ENCODE peak calls at places on chromosome 4, in ten cellular contexts. One of them, this sample, is unnamed.

GRCh38 chr4:57865264-57865663 is 755.1 kb upstream of the IGFBP7 start:
- DNase-seq in SJSA1: no peak
- DNase-seq in hepatocyte: no peak
- DNase-seq in adipocyte: no peak
- DNase-seq in OCI-LY7: no peak
- DNase-seq in tibial artery: no peak
- DNase-seq in effector memory CD4-positive, alpha-beta T cell: no peak
- DNase-seq in mammary epithelial cell: no peak
- DNase-seq in suprapubic skin: no peak
- DNase-seq in CD4-positive, alpha-beta memory T cell: no peak
- DNase-seq in this sample: no peak

GRCh38 chr4:98510757-98511517 is 147.5 kb downstream of the TSPAN5 start:
- DNase-seq in SJSA1: peak; percentile 55
- DNase-seq in hepatocyte: no peak
- DNase-seq in adipocyte: peak; percentile 92
- DNase-seq in OCI-LY7: no peak
- DNase-seq in tibial artery: no peak
- DNase-seq in effector memory CD4-positive, alpha-beta T cell: no peak
- DNase-seq in mammary epithelial cell: peak; percentile 34
- DNase-seq in suprapubic skin: no peak
- DNase-seq in CD4-positive, alpha-beta memory T cell: no peak
- DNase-seq in this sample: no peak

GRCh38 chr4:10084651-10085320 is 31.8 kb downstream of the WDR1 start:
- DNase-seq in SJSA1: no peak
- DNase-seq in hepatocyte: no peak
- DNase-seq in adipocyte: no peak
- DNase-seq in OCI-LY7: no peak
- DNase-seq in tibial artery: peak; percentile 61
- DNase-seq in effector memory CD4-positive, alpha-beta T cell: no peak
- DNase-seq in mammary epithelial cell: no peak
- DNase-seq in suprapubic skin: no peak
- DNase-seq in CD4-positive, alpha-beta memory T cell: no peak
- DNase-seq in this sample: no peak

GRCh38 chr4:57102050-57102564 is 8.1 kb downstream of the IGFBP7 start:
- DNase-seq in SJSA1: peak; percentile 93
- DNase-seq in hepatocyte: no peak
- DNase-seq in adipocyte: peak; percentile 89
- DNase-seq in OCI-LY7: no peak
- DNase-seq in tibial artery: peak; percentile 84
- DNase-seq in effector memory CD4-positive, alpha-beta T cell: no peak
- DNase-seq in mammary epithelial cell: peak; percentile 31
- DNase-seq in suprapubic skin: no peak
- DNase-seq in CD4-positive, alpha-beta memory T cell: no peak
- DNase-seq in this sample: no peak

GRCh38 chr4:22187203-22187835 is 238.7 kb upstream of the KCNIP4 start:
- DNase-seq in SJSA1: no peak
- DNase-seq in hepatocyte: no peak
- DNase-seq in adipocyte: no peak
- DNase-seq in OCI-LY7: no peak
- DNase-seq in tibial artery: no peak
- DNase-seq in effector memory CD4-positive, alpha-beta T cell: no peak
- DNase-seq in mammary epithelial cell: peak; percentile 71
- DNase-seq in suprapubic skin: no peak
- DNase-seq in CD4-positive, alpha-beta memory T cell: no peak
- DNase-seq in this sample: no peak

GRCh38 chr4:10106421-10107039 is 10.1 kb downstream of the WDR1 start:
- DNase-seq in SJSA1: peak; percentile 73
- DNase-seq in hepatocyte: peak; percentile 81
- DNase-seq in adipocyte: peak; percentile 96
- DNase-seq in OCI-LY7: no peak
- DNase-seq in tibial artery: peak; percentile 93
- DNase-seq in effector memory CD4-positive, alpha-beta T cell: peak; percentile 68
- DNase-seq in mammary epithelial cell: peak; percentile 98
- DNase-seq in suprapubic skin: peak; percentile 88
- DNase-seq in CD4-positive, alpha-beta memory T cell: no peak
- DNase-seq in this sample: no peak

GRCh38 chr4:24768604-24769003 is 26.8 kb upstream of the SOD3 start:
- DNase-seq in SJSA1: no peak
- DNase-seq in hepatocyte: no peak
- DNase-seq in adipocyte: no peak
- DNase-seq in OCI-LY7: peak; percentile 2
- DNase-seq in tibial artery: no peak
- DNase-seq in effector memory CD4-positive, alpha-beta T cell: no peak
- DNase-seq in mammary epithelial cell: no peak
- DNase-seq in suprapubic skin: no peak
- DNase-seq in CD4-positive, alpha-beta memory T cell: no peak
- DNase-seq in this sample: no peak

GRCh38 chr4:152044341-152044740 is 283.5 kb upstream of the GATB start:
- DNase-seq in SJSA1: no peak
- DNase-seq in hepatocyte: peak; percentile 20
- DNase-seq in adipocyte: no peak
- DNase-seq in OCI-LY7: no peak
- DNase-seq in tibial artery: no peak
- DNase-seq in effector memory CD4-positive, alpha-beta T cell: no peak
- DNase-seq in mammary epithelial cell: no peak
- DNase-seq in suprapubic skin: no peak
- DNase-seq in CD4-positive, alpha-beta memory T cell: no peak
- DNase-seq in this sample: no peak

GRCh38 chr4:93722446-93722845 is 106.1 kb upstream of the ATOH1 start:
- DNase-seq in SJSA1: no peak
- DNase-seq in hepatocyte: no peak
- DNase-seq in adipocyte: no peak
- DNase-seq in OCI-LY7: no peak
- DNase-seq in tibial artery: no peak
- DNase-seq in effector memory CD4-positive, alpha-beta T cell: no peak
- DNase-seq in mammary epithelial cell: no peak
- DNase-seq in suprapubic skin: no peak
- DNase-seq in CD4-positive, alpha-beta memory T cell: no peak
- DNase-seq in this sample: no peak

GRCh38 chr4:188110036-188110435 is 633 bp upstream of the TRIML2 start:
- DNase-seq in SJSA1: no peak
- DNase-seq in hepatocyte: no peak
- DNase-seq in adipocyte: no peak
- DNase-seq in OCI-LY7: no peak
- DNase-seq in tibial artery: no peak
- DNase-seq in effector memory CD4-positive, alpha-beta T cell: no peak
- DNase-seq in mammary epithelial cell: peak; percentile 59
- DNase-seq in suprapubic skin: no peak
- DNase-seq in CD4-positive, alpha-beta memory T cell: no peak
- DNase-seq in this sample: no peak

GRCh38 chr4:119525005-119525749 is 103.4 kb downstream of the PDE5A start:
- DNase-seq in SJSA1: peak; percentile 77
- DNase-seq in hepatocyte: no peak
- DNase-seq in adipocyte: peak; percentile 75
- DNase-seq in OCI-LY7: no peak
- DNase-seq in tibial artery: no peak
- DNase-seq in effector memory CD4-positive, alpha-beta T cell: no peak
- DNase-seq in mammary epithelial cell: peak; percentile 53
- DNase-seq in suprapubic skin: no peak
- DNase-seq in CD4-positive, alpha-beta memory T cell: no peak
- DNase-seq in this sample: no peak

GRCh38 chr4:146338512-146338911 is 124.2 kb downstream of the REELD1 start:
- DNase-seq in SJSA1: peak; percentile 31
- DNase-seq in hepatocyte: no peak
- DNase-seq in adipocyte: no peak
- DNase-seq in OCI-LY7: no peak
- DNase-seq in tibial artery: no peak
- DNase-seq in effector memory CD4-positive, alpha-beta T cell: no peak
- DNase-seq in mammary epithelial cell: no peak
- DNase-seq in suprapubic skin: no peak
- DNase-seq in CD4-positive, alpha-beta memory T cell: no peak
- DNase-seq in this sample: no peak

GRCh38 chr4:96599752-96600151 is 759.9 kb downstream of the PDHA2 start:
- DNase-seq in SJSA1: no peak
- DNase-seq in hepatocyte: no peak
- DNase-seq in adipocyte: no peak
- DNase-seq in OCI-LY7: no peak
- DNase-seq in tibial artery: no peak
- DNase-seq in effector memory CD4-positive, alpha-beta T cell: no peak
- DNase-seq in mammary epithelial cell: no peak
- DNase-seq in suprapubic skin: no peak
- DNase-seq in CD4-positive, alpha-beta memory T cell: no peak
- DNase-seq in this sample: no peak

GRCh38 chr4:17013382-17014006 is 115.0 kb upstream of the LDB2 start:
- DNase-seq in SJSA1: peak; percentile 31
- DNase-seq in hepatocyte: no peak
- DNase-seq in adipocyte: peak; percentile 42
- DNase-seq in OCI-LY7: no peak
- DNase-seq in tibial artery: no peak
- DNase-seq in effector memory CD4-positive, alpha-beta T cell: no peak
- DNase-seq in mammary epithelial cell: no peak
- DNase-seq in suprapubic skin: no peak
- DNase-seq in CD4-positive, alpha-beta memory T cell: no peak
- DNase-seq in this sample: no peak

GRCh38 chr4:168585168-168586091 is 88.6 kb downstream of the PALLD start:
- DNase-seq in SJSA1: peak; percentile 85
- DNase-seq in hepatocyte: peak; percentile 88
- DNase-seq in adipocyte: peak; percentile 93
- DNase-seq in OCI-LY7: peak; percentile 4
- DNase-seq in tibial artery: peak; percentile 89
- DNase-seq in effector memory CD4-positive, alpha-beta T cell: no peak
- DNase-seq in mammary epithelial cell: peak; percentile 83
- DNase-seq in suprapubic skin: peak; percentile 90
- DNase-seq in CD4-positive, alpha-beta memory T cell: no peak
- DNase-seq in this sample: peak; percentile 59

GRCh38 chr4:139907001-139907809 is 241.6 kb downstream of the MGST2 start:
- DNase-seq in SJSA1: no peak
- DNase-seq in hepatocyte: no peak
- DNase-seq in adipocyte: no peak
- DNase-seq in OCI-LY7: no peak
- DNase-seq in tibial artery: no peak
- DNase-seq in effector memory CD4-positive, alpha-beta T cell: no peak
- DNase-seq in mammary epithelial cell: no peak
- DNase-seq in suprapubic skin: no peak
- DNase-seq in CD4-positive, alpha-beta memory T cell: no peak
- DNase-seq in this sample: no peak

GRCh38 chr4:184374006-184374405 is 100.3 kb downstream of the IRF2 start:
- DNase-seq in SJSA1: no peak
- DNase-seq in hepatocyte: no peak
- DNase-seq in adipocyte: no peak
- DNase-seq in OCI-LY7: no peak
- DNase-seq in tibial artery: no peak
- DNase-seq in effector memory CD4-positive, alpha-beta T cell: no peak
- DNase-seq in mammary epithelial cell: no peak
- DNase-seq in suprapubic skin: no peak
- DNase-seq in CD4-positive, alpha-beta memory T cell: no peak
- DNase-seq in this sample: no peak

GRCh38 chr4:4349902-4350301 is 37.0 kb upstream of the NSG1 start:
- DNase-seq in SJSA1: no peak
- DNase-seq in hepatocyte: no peak
- DNase-seq in adipocyte: no peak
- DNase-seq in OCI-LY7: no peak
- DNase-seq in tibial artery: no peak
- DNase-seq in effector memory CD4-positive, alpha-beta T cell: no peak
- DNase-seq in mammary epithelial cell: no peak
- DNase-seq in suprapubic skin: no peak
- DNase-seq in CD4-positive, alpha-beta memory T cell: no peak
- DNase-seq in this sample: no peak
- H3K9me3 ChIP-seq in SJSA1: no peaks in the 10 kb centered on the region
- H3K9me3 ChIP-seq in hepatocyte: no peaks in the 10 kb centered on the region
- H3K9me3 ChIP-seq in adipocyte: peaks cover 8% of the 10 kb centered on the region
- H3K9me3 ChIP-seq in OCI-LY7: peaks cover 28% of the 10 kb centered on the region
- H3K9me3 ChIP-seq in tibial artery: no peaks in the 10 kb centered on the region
- H3K9me3 ChIP-seq in effector memory CD4-positive, alpha-beta T cell: no peaks in the 10 kb centered on the region
- H3K9me3 ChIP-seq in mammary epithelial cell: no peaks in the 10 kb centered on the region
- H3K9me3 ChIP-seq in suprapubic skin: no peaks in the 10 kb centered on the region
- H3K9me3 ChIP-seq in CD4-positive, alpha-beta memory T cell: no peaks in the 10 kb centered on the region
- H3K9me3 ChIP-seq in this sample: no peaks in the 10 kb centered on the region

GRCh38 chr4:122249357-122249756 is 97.2 kb downstream of the BLTP1 start:
- DNase-seq in SJSA1: no peak
- DNase-seq in hepatocyte: no peak
- DNase-seq in adipocyte: no peak
- DNase-seq in OCI-LY7: no peak
- DNase-seq in tibial artery: no peak
- DNase-seq in effector memory CD4-positive, alpha-beta T cell: no peak
- DNase-seq in mammary epithelial cell: no peak
- DNase-seq in suprapubic skin: no peak
- DNase-seq in CD4-positive, alpha-beta memory T cell: no peak
- DNase-seq in this sample: no peak

GRCh38 chr4:122243785-122244184 is 91.7 kb downstream of the BLTP1 start:
- DNase-seq in SJSA1: no peak
- DNase-seq in hepatocyte: no peak
- DNase-seq in adipocyte: no peak
- DNase-seq in OCI-LY7: no peak
- DNase-seq in tibial artery: no peak
- DNase-seq in effector memory CD4-positive, alpha-beta T cell: no peak
- DNase-seq in mammary epithelial cell: no peak
- DNase-seq in suprapubic skin: no peak
- DNase-seq in CD4-positive, alpha-beta memory T cell: no peak
- DNase-seq in this sample: no peak

GRCh38 chr4:122246551-122246950 is 94.4 kb downstream of the BLTP1 start:
- DNase-seq in SJSA1: no peak
- DNase-seq in hepatocyte: no peak
- DNase-seq in adipocyte: no peak
- DNase-seq in OCI-LY7: no peak
- DNase-seq in tibial artery: no peak
- DNase-seq in effector memory CD4-positive, alpha-beta T cell: no peak
- DNase-seq in mammary epithelial cell: no peak
- DNase-seq in suprapubic skin: no peak
- DNase-seq in CD4-positive, alpha-beta memory T cell: no peak
- DNase-seq in this sample: no peak
- H3K36me3 ChIP-seq in SJSA1: peaks cover 21% of the 10 kb centered on the region
- H3K36me3 ChIP-seq in hepatocyte: no peaks in the 10 kb centered on the region
- H3K36me3 ChIP-seq in adipocyte: peaks cover 60% of the 10 kb centered on the region
- H3K36me3 ChIP-seq in OCI-LY7: peaks cover 34% of the 10 kb centered on the region
- H3K36me3 ChIP-seq in tibial artery: peaks cover 74% of the 10 kb centered on the region
- H3K36me3 ChIP-seq in effector memory CD4-positive, alpha-beta T cell: peaks cover 45% of the 10 kb centered on the region
- H3K36me3 ChIP-seq in mammary epithelial cell: peaks cover 22% of the 10 kb centered on the region
- H3K36me3 ChIP-seq in suprapubic skin: peaks cover 60% of the 10 kb centered on the region
- H3K36me3 ChIP-seq in CD4-positive, alpha-beta memory T cell: peaks cover 23% of the 10 kb centered on the region
- H3K36me3 ChIP-seq in this sample: peaks cover 11% of the 10 kb centered on the region

DNA sequence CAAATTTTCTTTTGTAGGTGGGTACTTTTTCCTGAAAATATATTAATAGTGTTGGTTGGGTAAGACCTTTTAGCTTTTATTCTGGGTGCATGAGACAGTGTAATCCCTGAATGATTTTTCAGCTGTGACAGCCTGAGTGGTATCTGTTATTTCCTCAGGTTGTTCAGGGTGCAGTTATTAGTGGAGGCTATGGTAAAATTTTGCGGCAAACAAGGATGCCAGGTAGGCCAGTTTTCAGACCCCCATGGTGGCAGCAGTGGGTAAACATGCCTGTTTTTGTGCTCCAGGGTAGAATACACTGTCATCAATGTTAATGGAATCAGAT is 47.9 kb upstream of the GRID2 start:
- DNase-seq in SJSA1: no peak
- DNase-seq in hepatocyte: no peak
- DNase-seq in adipocyte: no peak
- DNase-seq in OCI-LY7: no peak
- DNase-seq in tibial artery: no peak
- DNase-seq in effector memory CD4-positive, alpha-beta T cell: no peak
- DNase-seq in mammary epithelial cell: no peak
- DNase-seq in suprapubic skin: no peak
- DNase-seq in CD4-positive, alpha-beta memory T cell: no peak
- DNase-seq in this sample: no peak
- H3K9me3 ChIP-seq in SJSA1: no peaks in the 10 kb centered on the region
- H3K9me3 ChIP-seq in hepatocyte: no peaks in the 10 kb centered on the region
- H3K9me3 ChIP-seq in adipocyte: peaks cover 4% of the 10 kb centered on the region
- H3K9me3 ChIP-seq in OCI-LY7: no peaks in the 10 kb centered on the region
- H3K9me3 ChIP-seq in tibial artery: no peaks in the 10 kb centered on the region
- H3K9me3 ChIP-seq in effector memory CD4-positive, alpha-beta T cell: no peaks in the 10 kb centered on the region
- H3K9me3 ChIP-seq in mammary epithelial cell: peaks cover 2% of the 10 kb centered on the region
- H3K9me3 ChIP-seq in suprapubic skin: peaks cover 6% of the 10 kb centered on the region
- H3K9me3 ChIP-seq in CD4-positive, alpha-beta memory T cell: no peaks in the 10 kb centered on the region
- H3K9me3 ChIP-seq in this sample: no peaks in the 10 kb centered on the region

GRCh38 chr4:6716018-6716911 is at the start of gene BLOC1S4:
- DNase-seq in SJSA1: peak; percentile 81
- DNase-seq in hepatocyte: peak; percentile 95
- DNase-seq in adipocyte: peak; percentile 96
- DNase-seq in OCI-LY7: peak; percentile 97
- DNase-seq in tibial artery: peak; percentile 91
- DNase-seq in effector memory CD4-positive, alpha-beta T cell: peak; percentile 82
- DNase-seq in mammary epithelial cell: peak; percentile 85
- DNase-seq in suprapubic skin: peak; percentile 86
- DNase-seq in CD4-positive, alpha-beta memory T cell: peak; percentile 93
- DNase-seq in this sample: peak; percentile 84
- H3K36me3 ChIP-seq in SJSA1: peaks cover 12% of the 10 kb centered on the region
- H3K36me3 ChIP-seq in hepatocyte: no peaks in the 10 kb centered on the region
- H3K36me3 ChIP-seq in adipocyte: no peaks in the 10 kb centered on the region
- H3K36me3 ChIP-seq in OCI-LY7: no peaks in the 10 kb centered on the region
- H3K36me3 ChIP-seq in tibial artery: peaks cover 8% of the 10 kb centered on the region
- H3K36me3 ChIP-seq in effector memory CD4-positive, alpha-beta T cell: no peaks in the 10 kb centered on the region
- H3K36me3 ChIP-seq in mammary epithelial cell: no peaks in the 10 kb centered on the region
- H3K36me3 ChIP-seq in suprapubic skin: no peaks in the 10 kb centered on the region
- H3K36me3 ChIP-seq in CD4-positive, alpha-beta memory T cell: no peaks in the 10 kb centered on the region
- H3K36me3 ChIP-seq in this sample: no peaks in the 10 kb centered on the region

This sample was measured in pancreas.